ENCODE peak calls at places on chromosomes 7 and 10, in six cellular contexts. L is K562, H is HepG2, C is GM12892, E is H1, J is SK-N-SH. P is an unnamed sample.

GRCh38 chr10:59134785-59135184 is 41.7 kb upstream of the PHYHIPL start:
- DNase-seq in L (no peak), C (no peak), E (no peak), H (no peak), J (no peak), P (no peak)

GRCh38 chr10:102837230-102837721 is at the start of gene CYP17A1:
- DNase-seq in H (no peak), J (no peak), E (no peak), L (peak), C (no peak), P (no peak)

GRCh38 chr7:12130664-12131063 is 80.4 kb upstream of the TMEM106B start:
- DNase-seq in J (no peak), E (no peak), L (no peak), H (no peak), C (no peak), P (no peak)

GRCh38 chr7:4189151-4189570 is 492.9 kb upstream of the FOXK1 start:
- DNase-seq in J (peak), C (no peak), L (no peak), E (no peak), H (no peak), P (no peak)

GRCh38 chr10:101617824-101618568 is 29.9 kb downstream of the DPCD start:
- DNase-seq in L (no peak), H (no peak), J (no peak), E (no peak), C (no peak), P (no peak)

GRCh38 chr10:100607439-100607838 is 71.7 kb downstream of the HIF1AN start:
- DNase-seq in J (no peak), C (no peak), H (no peak), L (no peak), E (no peak), P (no peak)

GRCh38 chr7:139451638-139452037 is 31.8 kb downstream of the KLRG2 start:
- DNase-seq in J (no peak), E (no peak), C (no peak), H (no peak), L (peak), P (no peak)

GRCh38 chr7:17244786-17245185 is 53.7 kb upstream of the AHR start:
- DNase-seq in L (no peak), C (no peak), H (no peak), J (no peak), E (no peak), P (no peak)

GRCh38 chr10:1376384-1376945 is 320.3 kb downstream of the WDR37 start:
- DNase-seq in C (no peak), J (peak), L (no peak), E (no peak), H (no peak), P (no peak)

GRCh38 chr10:8189458-8189857 is 135.0 kb downstream of the GATA3 start:
- DNase-seq in L (no peak), C (no peak), H (no peak), J (no peak), E (no peak), P (no peak)

GRCh38 chr10:86657011-86657395 is 2.7 kb downstream of the OPN4 start:
- DNase-seq in E (no peak), H (no peak), C (no peak), J (peak), L (no peak), P (no peak)

GRCh38 chr10:13969118-13969791 is 361.5 kb downstream of the FRMD4A start:
- DNase-seq in L (no peak), E (no peak), J (no peak), C (no peak), H (no peak), P (no peak)

GRCh38 chr7:25894902-25895791 is 256.9 kb upstream of the NFE2L3 start:
- DNase-seq in C (peak), L (peak), E (no peak), H (no peak), J (peak), P (peak)

GRCh38 chr7:2806571-2806970 is 37.5 kb downstream of the GNA12 start:
- DNase-seq in H (no peak), L (no peak), E (no peak), C (no peak), J (no peak), P (no peak)

GRCh38 chr7:44767134-44767911 is 18.7 kb downstream of the ZMIZ2 start:
- DNase-seq in J (peak), E (no peak), L (no peak), H (no peak), C (no peak), P (no peak)

GRCh38 chr10:127405221-127405620 is 143.9 kb upstream of the NPS start:
- DNase-seq in L (no peak), C (no peak), H (no peak), J (no peak), E (no peak), P (no peak)

GRCh38 chr7:102874166-102874829 is 38.5 kb upstream of the LRRC17 start:
- DNase-seq in E (no peak), C (peak), L (no peak), J (no peak), H (peak), P (peak)

GRCh38 chr10:132248455-132249231 is 59.1 kb downstream of the STK32C start:
- DNase-seq in J (peak), E (no peak), H (no peak), L (peak), C (peak), P (no peak)

GRCh38 chr10:200405-200804 is 65.2 kb downstream of the ZMYND11 start:
- DNase-seq in L (no peak), J (no peak), H (no peak), C (no peak), E (no peak), P (no peak)

GRCh38 chr10:86291616-86292340 is 74.8 kb downstream of the GRID1 start:
- DNase-seq in C (no peak), E (no peak), H (no peak), J (peak), L (no peak), P (no peak)

GRCh38 chr10:58266826-58267712 is 625 bp downstream of the IPMK start:
- DNase-seq in L (peak), H (peak), J (peak), E (no peak), C (no peak), P (no peak)

GRCh38 chr10:61975107-61975932 is 73.8 kb downstream of the ARID5B start:
- DNase-seq in E (no peak), C (no peak), H (no peak), J (no peak), L (no peak), P (no peak)

GRCh38 chr7:105656922-105657521 is 75.7 kb upstream of the EFCAB10 start:
- DNase-seq in H (no peak), E (no peak), J (peak), C (peak), L (peak), P (peak)

GRCh38 chr10:74502963-74503608 is 323.3 kb upstream of the KAT6B start:
- DNase-seq in J (no peak), E (no peak), C (no peak), L (no peak), H (peak), P (no peak)

GRCh38 chr7:967361-968082 is 7.8 kb downstream of the COX19 start:
- DNase-seq in H (no peak), C (no peak), J (no peak), E (no peak), L (no peak), P (no peak)
- TF ChIP-seq TAF1 in H (no peak), C (no peak), J (no peak), E (no peak), L (no peak), P (no peak)

GRCh38 chr7:158030071-158030470 is 557.6 kb downstream of the PTPRN2 start:
- DNase-seq in E (no peak), J (no peak), H (no peak), C (no peak), L (no peak), P (no peak)
- TF ChIP-seq TAF1 in E (no peak), J (no peak), H (no peak), C (no peak), L (no peak), P (no peak)

GRCh38 chr7:76063525-76063924 is 15.6 kb downstream of the MDH2 start:
- DNase-seq in H (no peak), L (peak), J (peak), E (no peak), C (no peak), P (no peak)

GRCh38 chr7:76066716-76067503 is 19.0 kb downstream of the MDH2 start:
- DNase-seq in C (no peak), L (no peak), H (no peak), J (no peak), E (no peak), P (no peak)

GRCh38 chr7:76063114-76063513 is 15.2 kb downstream of the MDH2 start:
- DNase-seq in J (no peak), H (no peak), L (no peak), E (no peak), C (no peak), P (no peak)

GRCh38 chr7:76064208-76064970 is 16.5 kb downstream of the MDH2 start:
- DNase-seq in H (no peak), C (no peak), J (peak), E (no peak), L (peak), P (no peak)

DNA sequence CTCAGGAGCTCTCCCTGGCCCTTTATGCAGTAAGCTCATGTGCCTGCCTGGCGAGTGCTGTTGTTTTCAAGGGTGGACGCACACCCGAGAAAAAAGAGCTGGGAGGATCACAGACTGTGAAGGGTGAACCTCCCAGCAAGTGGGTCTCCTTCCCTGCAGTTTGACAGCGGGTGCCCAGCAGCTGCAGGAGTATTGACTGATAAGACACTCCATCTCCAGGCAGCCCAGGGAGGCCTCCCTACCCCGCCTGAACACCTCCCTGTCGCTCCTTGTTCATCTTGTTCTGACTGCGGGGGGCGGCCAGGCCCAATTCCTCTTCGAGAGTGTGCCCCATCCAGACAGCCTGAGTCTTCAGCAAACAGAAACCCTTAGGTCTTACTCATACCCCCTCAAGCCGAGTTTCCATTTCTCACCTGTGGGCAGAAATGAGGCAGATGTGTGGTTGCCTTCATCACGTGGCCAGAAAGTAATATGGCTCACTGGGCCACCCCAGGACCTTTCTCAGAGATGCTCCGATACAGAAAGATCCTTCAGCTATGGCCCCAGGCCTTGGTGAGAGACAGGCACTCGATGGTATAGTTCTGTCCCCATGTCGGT is 17.2 kb downstream of the MDH2 start:
- DNase-seq in E (no peak), L (no peak), C (no peak), H (no peak), J (no peak), P (no peak)
- TF ChIP-seq TAF1 in E (no peak), L (no peak), C (no peak), H (no peak), J (no peak), P (no peak)

DNA sequence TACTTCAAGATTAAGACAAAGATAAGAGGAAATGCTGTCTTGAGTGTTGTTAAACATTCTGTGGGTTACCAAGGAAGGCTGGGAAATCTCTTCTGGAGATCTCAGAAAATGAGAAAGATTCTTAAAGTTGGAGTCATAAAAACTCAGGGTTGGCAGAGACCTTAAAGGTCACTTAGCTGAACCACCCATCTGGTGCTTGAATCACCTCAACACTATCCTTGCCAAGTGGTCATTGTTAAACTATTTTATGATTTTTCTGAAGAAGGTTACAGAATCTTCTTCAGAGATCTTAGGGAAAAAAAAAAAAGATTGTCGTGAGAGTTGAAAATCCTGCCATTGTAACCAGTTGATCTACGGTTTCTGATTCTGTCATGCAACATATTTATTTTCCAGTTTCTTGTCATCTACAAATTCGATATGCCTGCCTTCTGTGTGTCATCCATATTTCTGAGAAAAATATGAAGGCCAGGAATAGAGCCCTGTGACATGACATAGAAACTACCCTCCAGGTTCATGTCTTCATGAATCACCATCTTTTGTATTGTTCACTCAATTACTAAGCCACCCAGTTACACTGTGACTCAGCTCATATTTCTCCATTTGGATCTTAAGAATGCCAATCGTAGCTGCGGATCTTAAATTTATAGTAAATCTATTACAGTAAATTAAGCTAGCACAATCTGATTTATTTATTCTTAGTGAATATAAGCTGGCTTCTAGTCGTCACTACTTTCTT is 179.3 kb downstream of the ST7 start:
- DNase-seq in J (no peak), L (no peak), C (no peak), E (no peak), H (no peak), P (no peak)
- TF ChIP-seq TAF1 in J (peak), L (no peak), C (no peak), E (no peak), H (no peak), P (no peak)

GRCh38 chr10:3255616-3256015 is 83.0 kb upstream of the PITRM1 start:
- DNase-seq in J (no peak), L (no peak), C (no peak), H (no peak), E (no peak), P (no peak)
- TF ChIP-seq TAF1 in J (no peak), L (no peak), C (no peak), H (no peak), E (no peak), P (no peak)

DNA sequence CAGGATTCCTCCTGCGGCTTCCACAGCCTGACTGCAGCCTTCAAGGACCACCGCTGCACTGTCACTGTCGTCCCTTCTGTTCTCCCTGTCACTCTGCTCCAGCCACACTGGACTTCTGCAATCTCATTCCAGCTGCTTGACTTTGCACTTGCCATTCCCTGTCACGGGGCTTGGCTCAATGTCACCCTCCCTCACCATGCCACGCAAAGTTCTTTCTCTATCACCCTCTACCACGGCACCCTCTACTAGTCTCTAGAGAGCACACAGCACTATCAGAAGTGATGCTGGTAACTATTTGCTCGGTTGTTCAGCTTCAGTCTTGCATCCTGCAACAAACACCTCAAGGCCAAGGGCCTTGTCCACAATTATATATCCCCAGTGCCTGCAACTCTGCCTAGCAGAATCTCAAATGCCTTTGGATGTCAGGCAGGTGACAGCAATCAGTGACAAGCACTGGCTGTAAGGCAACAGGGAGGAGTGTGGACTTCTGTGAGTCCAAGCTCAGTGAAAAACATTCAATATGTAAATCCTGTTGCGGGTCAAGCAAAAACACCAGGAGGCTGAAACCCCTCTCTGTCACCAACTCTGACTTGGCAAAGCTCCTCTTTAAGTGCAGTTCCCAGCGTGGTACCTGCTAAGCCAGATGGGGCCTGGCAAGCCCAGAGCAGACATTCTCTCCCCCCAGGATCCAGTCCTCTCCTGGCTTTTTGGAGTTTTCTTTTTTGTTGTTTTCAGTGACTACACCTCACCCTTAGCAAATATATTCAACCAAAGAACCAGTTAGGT is 259.8 kb downstream of the FGFR2 start:
- DNase-seq in L (no peak), E (no peak), C (no peak), H (no peak), J (no peak), P (no peak)
- TF ChIP-seq TAF1 in L (no peak), E (no peak), C (no peak), H (no peak), J (no peak), P (no peak)

GRCh38 chr7:36949711-36950600 is 225.7 kb upstream of the AOAH start:
- DNase-seq in L (no peak), J (no peak), H (peak), C (no peak), E (no peak), P (no peak)
- TF ChIP-seq TAF1 in L (no peak), J (no peak), H (no peak), C (no peak), E (no peak), P (no peak)

DNA sequence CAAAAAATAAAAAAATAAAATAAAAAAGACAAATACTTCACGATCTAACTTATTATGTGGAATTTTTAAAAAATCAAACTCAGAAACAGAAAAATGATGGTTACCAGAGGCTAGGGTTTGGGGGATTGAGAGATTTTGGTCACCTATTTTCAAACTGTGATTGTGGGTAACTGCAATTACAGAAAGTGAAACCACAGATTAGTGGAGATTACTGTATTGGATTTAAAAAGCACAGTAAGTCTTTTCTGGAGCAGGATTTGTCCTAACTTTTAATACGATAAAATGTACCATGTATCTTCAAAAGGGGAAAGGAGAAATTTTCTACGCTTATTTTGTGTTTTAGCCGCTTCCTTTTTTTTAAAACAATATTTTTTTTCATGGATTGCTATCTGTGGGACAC is 1204.9 kb upstream of the LRRTM3 start:
- DNase-seq in L (no peak), E (no peak), J (no peak), C (no peak), H (no peak), P (no peak)
- TF ChIP-seq TAF1 in L (no peak), E (no peak), J (no peak), C (no peak), H (no peak), P (no peak)

P was measured in GM12891.